ENCODE peak calls at places on chromosomes 1 and 21, in seven cellular contexts. M is NCI-H1105; N is astrocyte of the hippocampus; X is activated effector memory CD4-positive, alpha-beta T cell treated with Interleukin-2 at 50 U/mL for 16 hours; C is hippocampal formation; T is pancreas; S is Ammon's horn. G is an unnamed sample.

GRCh38 chr1:33234131-33234530 is 22.2 kb upstream of the ZNF362 start:
- DNase-seq in M (no peak), N (no peak), X (no peak), C (no peak), T (no peak), S (no peak), G (no peak)

GRCh38 chr1:183302452-183303324 is 115.5 kb downstream of the NMNAT2 start:
- DNase-seq in M (no peak), N (no peak), X (no peak), C (no peak), T (no peak), S (no peak), G (no peak)

GRCh38 chr1:153633747-153634665 is at the start of gene CHTOP:
- DNase-seq in M (peak), N (peak), X (peak), C (peak), T (peak), S (peak), G (peak)

GRCh38 chr1:21174638-21175323 is 1.9 kb downstream of the EIF4G3 start:
- DNase-seq in M (no peak), N (peak), X (no peak), C (peak), T (no peak), S (no peak), G (no peak)

GRCh38 chr21:31195334-31196015 is 148.6 kb downstream of the TIAM1 start:
- DNase-seq in M (no peak), N (no peak), X (no peak), C (no peak), T (no peak), S (no peak), G (no peak)

GRCh38 chr1:151839457-151840409 is at the start of gene C2CD4D:
- DNase-seq in M (peak), N (peak), X (peak), C (peak), T (peak), S (peak), G (no peak)

GRCh38 chr1:109788695-109789521 is 25.2 kb upstream of the EPS8L3 start:
- DNase-seq in M (no peak), N (no peak), X (no peak), C (no peak), T (no peak), S (peak), G (no peak)

GRCh38 chr1:117215019-117215418 is 4.3 kb upstream of the VTCN1 start:
- DNase-seq in M (no peak), N (no peak), X (no peak), C (no peak), T (no peak), S (no peak), G (no peak)

GRCh38 chr1:159996653-159997052 is 35.1 kb downstream of the PIGM start:
- DNase-seq in M (no peak), N (peak), X (no peak), C (no peak), T (no peak), S (no peak), G (no peak)

GRCh38 chr1:176773038-176773437 is 310.1 kb downstream of the PAPPA2 start:
- DNase-seq in M (no peak), N (no peak), X (no peak), C (no peak), T (no peak), S (no peak), G (no peak)

GRCh38 chr1:108815566-108815965 is 41.3 kb downstream of the AKNAD1 start:
- DNase-seq in M (no peak), N (no peak), X (no peak), C (no peak), T (no peak), S (no peak), G (no peak)

GRCh38 chr1:91885331-91885715 is 628 bp downstream of the TGFBR3 start:
- DNase-seq in M (no peak), N (no peak), X (peak), C (no peak), T (no peak), S (peak), G (no peak)

GRCh38 chr21:35034203-35034926 is 14.7 kb downstream of the RUNX1 start:
- DNase-seq in M (no peak), N (no peak), X (no peak), C (no peak), T (no peak), S (no peak), G (no peak)

GRCh38 chr1:228921473-228921872 is 186.2 kb downstream of the RHOU start:
- DNase-seq in M (no peak), N (no peak), X (no peak), C (no peak), T (no peak), S (peak), G (no peak)

GRCh38 chr1:221708987-221709386 is 32.9 kb downstream of the DUSP10 start:
- DNase-seq in M (peak), N (peak), X (peak), C (peak), T (peak), S (peak), G (peak)

GRCh38 chr1:10052347-10052746 is 19.6 kb downstream of the UBE4B start:
- DNase-seq in M (no peak), N (no peak), X (no peak), C (no peak), T (no peak), S (no peak), G (no peak)

G was measured in NAMALWA.